ENCODE peak calls at places on chromosomes 11 and 22, in six cellular contexts. I is breast epithelium; W is activated CD4-positive, alpha-beta T cell treated with anti-CD3 and anti-CD28 coated beads for 36 hours; C is AG04450; U is HTR-8/SVneo; A is left ventricle myocardium inferior. M is an unnamed sample.

GRCh38 chr11:118912742-118913410 is 12.8 kb downstream of the BCL9L start:
- DNase-seq in U (no peak), C (no peak), W (peak; percentile 44), A (no peak), I (no peak), M (no peak)

GRCh38 chr11:69380451-69380901 is 86.5 kb downstream of the MYEOV start:
- DNase-seq in U (no peak), A (no peak), I (peak; percentile 38), C (no peak), W (no peak), M (no peak)

GRCh38 chr11:15148181-15148580 is 33.5 kb downstream of the INSC start:
- DNase-seq in A (no peak), I (no peak), U (no peak), W (no peak), C (no peak), M (no peak)

GRCh38 chr11:250740-251299 is 14.0 kb downstream of the PSMD13 start:
- DNase-seq in I (no peak), C (no peak), A (peak; percentile 57), W (peak; percentile 90), U (no peak), M (no peak)

GRCh38 chr22:46857142-46857825 is 94.8 kb downstream of the TBC1D22A start:
- DNase-seq in W (no peak), C (no peak), U (no peak), I (no peak), A (no peak), M (no peak)

GRCh38 chr11:30712749-30713148 is 126.6 kb upstream of the MPPED2 start:
- DNase-seq in W (no peak), A (no peak), C (no peak), I (no peak), U (no peak), M (no peak)

GRCh38 chr22:35330258-35330861 is 30.7 kb downstream of the TOM1 start:
- DNase-seq in W (peak; percentile 83), U (no peak), A (peak; percentile 90), C (peak; percentile 45), I (no peak), M (no peak)

GRCh38 chr11:26283852-26284421 is 48.0 kb upstream of the ANO3 start:
- DNase-seq in C (no peak), A (no peak), W (no peak), U (no peak), I (no peak), M (no peak)

GRCh38 chr22:24181088-24181995 is at the start of gene SUSD2:
- DNase-seq in W (no peak), I (no peak), U (no peak), C (no peak), A (peak; percentile 34), M (no peak)

GRCh38 chr22:40183029-40183581 is 5.4 kb downstream of the TNRC6B start:
- DNase-seq in C (no peak), I (no peak), W (peak; percentile 30), A (no peak), U (peak; percentile 57), M (no peak)

GRCh38 chr11:84452211-84452610 is 1166.0 kb upstream of the CCDC90B start:
- DNase-seq in A (no peak), I (no peak), U (no peak), C (no peak), W (no peak), M (no peak)